ENCODE peak calls at places on chromosomes 3 and 15, in five cellular contexts. Y is midbrain, I is AML-193, F is NCI-H1105 treated with DMSO at 0.1 percent for 48 hours, A is iPS DF 19.7. U is an unnamed sample.
A peak's percentile ranks its signal among the peaks of the same experiment; 100 is the strongest.

GRCh38 chr3:107236661-107237375 is 140.4 kb upstream of the CCDC54 start:
- DNase-seq in F (no peak), A (no peak), Y (peak; percentile 40), I (no peak), U (no peak)

GRCh38 chr15:84823580-84823878 is 6.4 kb downstream of the ALPK3 start:
- DNase-seq in A (no peak), Y (no peak), F (no peak), I (no peak), U (no peak)

GRCh38 chr3:128294999-128295468 is 141.8 kb downstream of the EEFSEC start:
- DNase-seq in A (no peak), I (no peak), F (no peak), Y (no peak), U (no peak)

GRCh38 chr3:48466386-48467109 is 20.0 kb downstream of the ATRIP start:
- DNase-seq in F (no peak), I (peak; percentile 62), A (no peak), Y (no peak), U (no peak)

GRCh38 chr3:43212914-43213611 is 73.3 kb upstream of the SNRK start:
- DNase-seq in I (no peak), A (no peak), Y (no peak), F (no peak), U (no peak)

GRCh38 chr3:50405249-50405648 is 45.9 kb upstream of the TMEM115 start:
- DNase-seq in F (no peak), I (no peak), A (peak; percentile 9), Y (no peak), U (no peak)

GRCh38 chr15:45714501-45715488 is 80.0 kb downstream of the SQOR start:
- DNase-seq in F (peak; percentile 71), Y (peak; percentile 49), I (peak; percentile 5), A (no peak), U (peak; percentile 51)

GRCh38 chr15:58437531-58438105 is 5.8 kb downstream of the LIPC start:
- DNase-seq in A (no peak), F (no peak), Y (no peak), I (no peak), U (no peak)

GRCh38 chr3:45793482-45794176 is 2.7 kb downstream of the SLC6A20 start:
- DNase-seq in Y (no peak), F (no peak), A (no peak), I (no peak), U (no peak)